ENCODE peak calls at places on chromosome 14, in six cellular contexts. H is AG10803, Y is GM06990, N is gastrocnemius medialis, G is keratinocyte, I is upper lobe of left lung. M is an unnamed sample.

GRCh38 chr14:104224516-104225281 is 86.3 kb downstream of the KIF26A start:
- DNase-seq in H (no peak), Y (no peak), N (no peak), G (no peak), I (no peak), M (no peak)

GRCh38 chr14:29712586-29712985 is 215.1 kb downstream of the PRKD1 start:
- DNase-seq in H (no peak), Y (no peak), N (no peak), G (no peak), I (no peak), M (no peak)

GRCh38 chr14:90642239-90642717 is 174.0 kb downstream of the TTC7B start:
- DNase-seq in H (peak; percentile 25), Y (no peak), N (no peak), G (no peak), I (no peak), M (peak; percentile 56)

GRCh38 chr14:63342381-63342780 is 23.6 kb upstream of the GPHB5 start:
- DNase-seq in H (peak; percentile 17), Y (no peak), N (no peak), G (no peak), I (no peak), M (no peak)

GRCh38 chr14:56414231-56414630 is 165.4 kb upstream of the TMEM260 start:
- DNase-seq in H (no peak), Y (no peak), N (no peak), G (no peak), I (no peak), M (no peak)

GRCh38 chr14:59463773-59464650 is 1.2 kb downstream of the GPR135 start:
- DNase-seq in H (peak; percentile 45), Y (peak; percentile 63), N (no peak), G (no peak), I (no peak), M (no peak)

GRCh38 chr14:94213741-94214140 is 39.6 kb downstream of the PPP4R4 start:
- DNase-seq in H (no peak), Y (no peak), N (no peak), G (no peak), I (no peak), M (no peak)

GRCh38 chr14:65224799-65225198 is 122.5 kb upstream of the MAX start:
- DNase-seq in H (peak; percentile 51), Y (no peak), N (no peak), G (no peak), I (no peak), M (no peak)

GRCh38 chr14:88168498-88169165 is 154.4 kb downstream of the KCNK10 start:
- DNase-seq in H (peak; percentile 25), Y (no peak), N (no peak), G (no peak), I (peak; percentile 55), M (no peak)

GRCh38 chr14:37150414-37150813 is 22.0 kb downstream of the SLC25A21 start:
- DNase-seq in H (peak; percentile 55), Y (no peak), N (no peak), G (no peak), I (no peak), M (no peak)

GRCh38 chr14:92154283-92154942 is 32.6 kb downstream of the CPSF2 start:
- DNase-seq in H (peak; percentile 25), Y (no peak), N (no peak), G (no peak), I (no peak), M (no peak)

GRCh38 chr14:105088812-105089745 is 23.8 kb upstream of the GPR132 start:
- DNase-seq in H (no peak), Y (no peak), N (no peak), G (no peak), I (peak; percentile 24), M (no peak)

GRCh38 chr14:73264080-73264895 is 27.0 kb downstream of the PAPLN start:
- DNase-seq in H (no peak), Y (no peak), N (no peak), G (no peak), I (no peak), M (no peak)

DNA sequence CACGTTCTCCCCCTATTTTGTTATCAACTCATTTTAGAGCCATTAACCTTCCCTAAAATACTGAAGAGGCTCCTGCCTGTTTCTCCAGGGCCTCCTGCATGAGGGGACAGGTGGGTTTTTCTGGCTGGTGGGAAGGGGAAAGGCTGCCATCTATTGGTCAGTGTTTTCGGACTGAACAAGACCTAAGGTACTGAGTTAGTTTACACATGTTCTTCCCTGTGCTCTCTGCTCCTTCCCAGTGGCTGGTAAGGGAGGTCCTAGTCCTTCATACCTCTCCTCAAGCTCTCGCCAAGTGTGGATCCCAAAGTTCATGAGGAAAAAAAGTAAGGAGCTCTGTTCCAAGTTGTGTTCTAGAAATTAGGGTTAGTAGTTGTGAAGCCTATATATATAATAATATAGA is 357.5 kb downstream of the FSCB start:
- DNase-seq in H (no peak), Y (no peak), N (no peak), G (no peak), I (no peak), M (no peak)
- TF ChIP-seq CTCF in H (no peak), Y (no peak), N (no peak), G (peak; percentile 42), I (no peak), M (peak; percentile 48)

GRCh38 chr14:20989464-20989786 is 355 bp upstream of the METTL17 start:
- DNase-seq in H (no peak), Y (no peak), N (no peak), G (peak; percentile 48), I (no peak), M (no peak)
- H3K4me3 ChIP-seq in H (peak overlapping the region; percentile 92), Y (peak overlapping the region; percentile 94), N (peak overlapping the region; percentile 99), G (no peak overlapping the region), I (peak overlapping the region; percentile 95), M (peak overlapping the region; percentile 88)

DNA sequence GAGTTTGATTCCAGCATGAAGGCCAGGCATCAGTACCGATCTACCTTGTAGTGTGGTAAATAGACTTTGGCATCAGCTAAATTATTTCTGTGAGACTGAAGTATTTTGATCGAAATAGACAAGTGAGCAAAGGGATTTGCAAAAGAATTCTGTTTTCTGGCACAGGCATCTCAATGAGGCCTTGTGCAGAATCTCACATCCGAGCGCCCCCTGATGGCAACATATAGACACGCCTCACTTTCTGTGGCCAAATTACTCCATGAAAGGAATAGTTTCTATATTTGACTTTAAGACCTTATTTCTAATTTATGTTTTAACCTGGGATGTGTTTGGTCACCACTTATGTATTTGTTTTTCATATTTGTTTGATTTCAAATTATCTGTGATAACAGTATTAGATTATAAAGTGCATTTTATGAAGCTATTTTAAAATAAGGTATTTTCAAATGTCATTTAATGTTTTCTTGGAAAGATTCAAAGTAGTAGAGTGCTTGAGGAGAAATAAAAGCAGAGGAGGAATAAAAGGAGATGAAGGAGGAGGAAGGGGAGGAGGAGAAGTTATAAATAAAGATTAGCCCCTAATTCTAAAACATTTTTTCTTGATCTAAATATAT is 731.9 kb downstream of the NRXN3 start:
- DNase-seq in H (peak; percentile 42), Y (no peak), N (no peak), G (no peak), I (peak; percentile 21), M (peak; percentile 1)
- TF ChIP-seq CTCF in H (peak; percentile 59), Y (peak; percentile 77), N (no peak), G (peak; percentile 67), I (no peak), M (peak; percentile 85)

GRCh38 chr14:41913398-41913797 is 306.7 kb downstream of the LRFN5 start:
- DNase-seq in H (no peak), Y (no peak), N (no peak), G (no peak), I (no peak), M (no peak)
- H3K4me3 ChIP-seq in H (no peak overlapping the region), Y (no peak overlapping the region), N (no peak overlapping the region), G (no peak overlapping the region), I (no peak overlapping the region), M (no peak overlapping the region)